ENCODE peak calls at places on chromosomes 11 and 22, in six cellular contexts. W, N, G, M, I and U are unnamed samples.

GRCh38 chr11:59283825-59284772 is 71.4 kb upstream of the MPEG1 start:
- DNase-seq in N (peak; percentile 30), W (no peak), G (peak; percentile 77), M (peak; percentile 53), I (no peak), U (no peak)

GRCh38 chr11:65040520-65041205 is 347 bp upstream of the SAC3D1 start:
- DNase-seq in M (peak; percentile 88), W (peak; percentile 67), I (peak; percentile 73), G (peak; percentile 92), N (peak; percentile 86), U (peak; percentile 95)

GRCh38 chr11:130077671-130078468 is 8.2 kb downstream of the APLP2 start:
- DNase-seq in I (no peak), N (no peak), W (no peak), M (no peak), G (no peak), U (no peak)

GRCh38 chr22:22746963-22747933 is 102.8 kb downstream of the GGTLC2 start:
- DNase-seq in W (no peak), G (no peak), M (no peak), I (no peak), N (no peak), U (no peak)

GRCh38 chr11:130180491-130180890 is 20.9 kb downstream of the ST14 start:
- DNase-seq in G (peak; percentile 62), I (no peak), W (no peak), M (no peak), N (no peak), U (no peak)

GRCh38 chr22:36736701-36737320 is 33.3 kb upstream of the CACNG2 start:
- DNase-seq in I (no peak), W (no peak), M (peak; percentile 11), G (peak; percentile 17), N (no peak), U (no peak)

GRCh38 chr11:66653123-66653522 is 14.6 kb downstream of the RBM4 start:
- DNase-seq in M (no peak), N (no peak), W (no peak), I (no peak), G (no peak), U (no peak)

GRCh38 chr11:82994615-82995014 is 77.1 kb downstream of the RAB30 start:
- DNase-seq in G (no peak), I (no peak), M (no peak), W (no peak), N (no peak), U (no peak)

GRCh38 chr22:23060612-23061400 is 9.5 kb upstream of the GNAZ start:
- DNase-seq in W (no peak), G (peak; percentile 43), N (no peak), I (no peak), M (peak; percentile 20), U (no peak)

GRCh38 chr11:6298605-6299004 is 21.7 kb downstream of the CAVIN3 start:
- DNase-seq in I (no peak), M (peak; percentile 82), G (no peak), W (no peak), N (no peak), U (peak; percentile 27)

GRCh38 chr22:46148885-46149492 is 1.3 kb upstream of the PPARA start:
- DNase-seq in M (no peak), N (no peak), W (no peak), I (no peak), G (no peak), U (no peak)

GRCh38 chr22:42754658-42755057 is 34.0 kb upstream of the A4GALT start:
- DNase-seq in G (peak; percentile 87), M (peak; percentile 80), N (no peak), W (no peak), I (no peak), U (no peak)

GRCh38 chr11:59865031-59865430 is 1.3 kb downstream of the TCN1 start:
- DNase-seq in G (no peak), N (no peak), W (no peak), I (no peak), M (no peak), U (no peak)

GRCh38 chr11:47768090-47768620 is 1.0 kb upstream of the FNBP4 start:
- DNase-seq in G (peak; percentile 89), M (peak; percentile 49), W (no peak), I (peak; percentile 46), N (peak; percentile 15), U (peak; percentile 59)

GRCh38 chr11:62806611-62807121 is 1.4 kb upstream of the NXF1 start:
- DNase-seq in W (no peak), G (peak; percentile 69), N (no peak), I (peak; percentile 73), M (no peak), U (peak; percentile 43)

GRCh38 chr11:30984442-30984816 is 385.1 kb downstream of the DCDC1 start:
- DNase-seq in M (no peak), G (peak; percentile 65), W (no peak), I (no peak), N (no peak), U (no peak)

GRCh38 chr11:75593337-75593915 is 31.4 kb downstream of the SERPINH1 start:
- DNase-seq in N (no peak), M (no peak), I (no peak), W (no peak), G (peak; percentile 55), U (no peak)

GRCh38 chr11:25981998-25982397 is 349.9 kb upstream of the ANO3 start:
- DNase-seq in G (no peak), M (no peak), N (peak; percentile 44), W (no peak), I (no peak), U (no peak)

GRCh38 chr11:130427049-130427388 is 1.4 kb downstream of the ADAMTS8 start:
- DNase-seq in M (no peak), W (no peak), I (no peak), G (no peak), N (no peak), U (no peak)

GRCh38 chr11:128825050-128825806 is 41.9 kb downstream of the KCNJ1 start:
- DNase-seq in M (no peak), I (no peak), N (no peak), G (no peak), W (no peak), U (no peak)

GRCh38 chr11:1953489-1954284 is 6.6 kb downstream of the MRPL23 start:
- DNase-seq in W (no peak), I (peak; percentile 78), G (peak; percentile 76), N (no peak), M (no peak), U (peak; percentile 79)

GRCh38 chr11:111905391-111905790 is 6.2 kb downstream of the CRYAB start:
- DNase-seq in G (no peak), I (no peak), N (no peak), W (no peak), M (no peak), U (no peak)

GRCh38 chr11:106398396-106399074 is 321.1 kb downstream of the AASDHPPT start:
- DNase-seq in G (no peak), N (no peak), M (no peak), I (no peak), W (no peak), U (no peak)

GRCh38 chr22:17161991-17162390 is 2.9 kb upstream of the HDHD5 start:
- DNase-seq in N (no peak), W (no peak), I (no peak), M (no peak), G (no peak), U (no peak)

GRCh38 chr11:11607772-11608171 is 14.0 kb downstream of the GALNT18 start:
- DNase-seq in G (no peak), I (no peak), W (no peak), N (no peak), M (no peak), U (no peak)

GRCh38 chr11:12120031-12121008 is 9.9 kb downstream of the MICAL2 start:
- DNase-seq in I (no peak), N (no peak), M (no peak), W (no peak), G (no peak), U (no peak)

GRCh38 chr11:65288706-65289536 is 25.7 kb upstream of the CDC42EP2 start:
- DNase-seq in I (peak; percentile 48), G (peak; percentile 72), W (no peak), N (no peak), M (no peak), U (peak; percentile 63)

GRCh38 chr11:131886201-131886600 is 515.8 kb downstream of the NTM start:
- DNase-seq in W (no peak), G (no peak), I (no peak), N (no peak), M (no peak), U (no peak)

GRCh38 chr11:92131289-92131890 is 93.2 kb upstream of the FAT3 start:
- DNase-seq in G (no peak), I (no peak), N (no peak), M (no peak), W (no peak), U (no peak)

GRCh38 chr11:9957072-9957471 is 293.2 kb downstream of the SWAP70 start:
- DNase-seq in M (no peak), W (no peak), I (no peak), N (no peak), G (no peak), U (no peak)

GRCh38 chr22:50293441-50294318 is 13.8 kb downstream of the PLXNB2 start:
- DNase-seq in M (peak; percentile 94), W (no peak), G (no peak), I (no peak), N (peak; percentile 84), U (no peak)
- H3K4me1 ChIP-seq in M (peaks cover 100% of the 10 kb centered on the region), W (peaks cover 29% of the 10 kb centered on the region), G (peaks cover 57% of the 10 kb centered on the region), I (peaks cover 5% of the 10 kb centered on the region), N (peaks cover 15% of the 10 kb centered on the region), U (peaks cover 9% of the 10 kb centered on the region)

GRCh38 chr11:64000740-64001514 is 14.7 kb downstream of the OTUB1 start:
- DNase-seq in G (no peak), N (no peak), I (no peak), W (no peak), M (no peak), U (no peak)
- H3K4me3 ChIP-seq in G (no peak overlapping the region), N (no peak overlapping the region), I (peak overlapping the region; percentile 7), W (peak overlapping the region; percentile 70), M (peak overlapping the region; percentile 19), U (peak overlapping the region; percentile 53)

GRCh38 chr11:121520243-121521144 is 67.7 kb upstream of the SORL1-AS1 start:
- DNase-seq in M (no peak), N (no peak), G (no peak), I (no peak), W (no peak), U (no peak)
- H3K4me1 ChIP-seq in M (no peaks in the 10 kb centered on the region), N (no peaks in the 10 kb centered on the region), G (peaks cover 3% of the 10 kb centered on the region), I (peaks cover 13% of the 10 kb centered on the region), W (peaks cover 16% of the 10 kb centered on the region), U (no peaks in the 10 kb centered on the region)

DNA sequence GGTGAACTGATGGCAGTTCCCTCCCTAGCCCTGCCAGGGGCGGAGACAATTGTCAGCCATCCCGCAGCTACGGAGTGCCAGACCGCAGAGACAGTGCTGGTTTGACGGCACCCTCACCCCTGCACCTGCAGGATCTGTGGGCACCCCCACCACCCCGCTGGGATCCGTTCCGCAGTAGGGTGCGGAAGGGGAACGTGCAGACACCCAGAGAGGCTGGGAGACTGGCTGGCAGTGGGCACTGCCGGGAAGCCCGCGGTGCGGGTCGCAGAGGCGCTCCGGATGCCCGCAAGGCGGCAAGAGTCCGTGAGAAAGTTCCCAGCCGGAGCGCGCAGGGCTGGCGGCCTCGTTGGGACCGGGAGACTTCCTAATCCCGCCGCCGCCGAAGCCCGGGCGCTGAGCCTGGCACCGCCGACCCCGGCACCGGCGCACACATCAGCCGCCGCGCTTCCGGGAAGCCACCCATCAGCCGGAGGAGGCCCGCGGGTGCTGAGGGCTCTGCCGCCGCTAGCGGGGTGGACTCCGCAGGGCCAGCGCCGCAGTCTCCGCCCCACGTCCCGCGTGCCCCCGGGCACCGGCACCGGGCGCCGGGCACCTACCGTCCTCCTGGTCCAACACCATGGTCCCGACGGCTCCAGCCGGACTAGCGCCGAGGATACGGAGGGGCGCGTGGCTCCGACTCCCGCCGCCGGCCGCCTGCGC is 4.3 kb upstream of the LMO1 start:
- DNase-seq in I (no peak), G (peak; percentile 40), N (no peak), W (no peak), M (no peak), U (no peak)
- H3K4me3 ChIP-seq in I (peak overlapping the region; percentile 39), G (peak overlapping the region; percentile 26), N (peak overlapping the region; percentile 39), W (peak overlapping the region; percentile 67), M (peak overlapping the region; percentile 50), U (peak overlapping the region; percentile 67)